ENCODE peak calls at places on chromosome 9, in seven cellular contexts. Q is fibroblast of mammary gland, N is BE2C, M is AG09309, P is AG04450, C is neural progenitor cell, I is MM.1S. R is an unnamed sample.

GRCh38 chr9:6488395-6488794 is 75.4 kb downstream of the UHRF2 start:
- DNase-seq in Q (no peak), N (peak), M (no peak), P (no peak), C (peak), I (no peak), R (no peak)

GRCh38 chr9:113164536-113165300 is 13.9 kb downstream of the SLC31A2 start:
- DNase-seq in Q (peak), N (peak), M (peak), P (no peak), C (no peak), I (no peak), R (peak)

GRCh38 chr9:129250786-129251185 is 72.7 kb upstream of the IER5L start:
- DNase-seq in Q (peak), N (no peak), M (no peak), P (no peak), C (no peak), I (no peak), R (peak)

GRCh38 chr9:134744542-134745295 is 103.1 kb downstream of the COL5A1 start:
- DNase-seq in Q (no peak), N (no peak), M (no peak), P (no peak), C (no peak), I (no peak), R (no peak)

GRCh38 chr9:134123764-134124128 is 12.1 kb upstream of the WDR5 start:
- DNase-seq in Q (no peak), N (no peak), M (no peak), P (no peak), C (no peak), I (no peak), R (no peak)

GRCh38 chr9:16996901-16997491 is 126.5 kb upstream of the BNC2 start:
- DNase-seq in Q (no peak), N (no peak), M (no peak), P (no peak), C (no peak), I (no peak), R (no peak)

GRCh38 chr9:101027246-101027645 is 1.3 kb upstream of the PLPPR1 start:
- DNase-seq in Q (no peak), N (no peak), M (no peak), P (no peak), C (no peak), I (no peak), R (no peak)

GRCh38 chr9:124251188-124251587 is 6.6 kb upstream of the NEK6 start:
- DNase-seq in Q (no peak), N (no peak), M (no peak), P (no peak), C (no peak), I (no peak), R (no peak)

GRCh38 chr9:36831381-36832231 is 202.5 kb downstream of the PAX5 start:
- DNase-seq in Q (no peak), N (no peak), M (no peak), P (no peak), C (no peak), I (no peak), R (no peak)

GRCh38 chr9:135879237-135879601 is 28.1 kb downstream of the CAMSAP1 start:
- DNase-seq in Q (no peak), N (no peak), M (no peak), P (no peak), C (no peak), I (no peak), R (no peak)

GRCh38 chr9:77142366-77142765 is 35.0 kb upstream of the VPS13A start:
- DNase-seq in Q (no peak), N (no peak), M (no peak), P (no peak), C (no peak), I (no peak), R (no peak)

GRCh38 chr9:112074250-112075008 is 100.7 kb downstream of the SUSD1 start:
- DNase-seq in Q (peak), N (peak), M (peak), P (peak), C (peak), I (peak), R (peak)

GRCh38 chr9:13786131-13786530 is 506.6 kb upstream of the MPDZ start:
- DNase-seq in Q (peak), N (no peak), M (no peak), P (no peak), C (no peak), I (no peak), R (peak)

GRCh38 chr9:27125030-27125429 is 16.0 kb downstream of the TEK start:
- DNase-seq in Q (peak), N (no peak), M (peak), P (peak), C (no peak), I (no peak), R (peak)

GRCh38 chr9:112569186-112569585 is 82.6 kb downstream of the KIAA1958 start:
- DNase-seq in Q (peak), N (no peak), M (peak), P (peak), C (no peak), I (no peak), R (peak)

DNA sequence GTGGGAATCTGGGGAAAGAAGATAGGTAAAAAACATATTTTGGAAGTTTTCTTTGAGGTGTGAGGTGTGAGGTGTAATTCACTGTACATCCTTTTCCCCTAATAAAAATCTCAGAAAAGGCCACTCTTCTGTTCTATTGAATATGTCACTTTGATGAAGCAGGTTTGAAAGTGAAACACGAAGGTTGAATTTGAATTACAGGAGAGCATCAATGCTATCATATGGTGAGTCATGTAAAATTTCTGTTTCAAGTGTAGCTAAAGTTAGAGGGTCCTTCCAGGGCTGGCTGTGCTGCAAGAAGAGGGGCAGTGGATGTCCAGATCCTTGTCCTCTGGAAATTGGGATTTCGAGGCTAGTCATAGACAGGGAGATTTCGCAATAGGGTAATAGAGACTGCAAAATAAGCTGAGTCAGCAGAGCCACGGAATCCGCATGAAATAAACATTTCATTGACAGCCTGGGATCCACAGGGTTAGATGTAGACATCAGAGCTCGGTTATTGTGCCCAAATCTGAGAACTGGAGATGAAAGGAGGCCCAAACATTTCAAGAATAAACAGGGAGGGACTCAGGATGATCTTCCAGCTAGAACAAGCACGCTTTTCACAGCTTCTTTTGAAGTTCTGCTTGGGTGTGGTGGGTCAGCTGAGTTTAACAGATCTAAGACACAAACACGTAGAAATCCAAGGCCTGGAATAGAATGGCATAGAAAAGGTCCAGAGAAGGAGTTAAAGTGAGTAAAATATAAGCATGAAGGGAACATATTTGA is 194.4 kb upstream of the CDKN2B start:
- DNase-seq in Q (peak), N (no peak), M (no peak), P (no peak), C (no peak), I (peak), R (no peak)
- H3K4me3 ChIP-seq in Q (no peak), N (no peak), M (no peak), P (no peak), C (no peak), I (peak), R (no peak)

DNA sequence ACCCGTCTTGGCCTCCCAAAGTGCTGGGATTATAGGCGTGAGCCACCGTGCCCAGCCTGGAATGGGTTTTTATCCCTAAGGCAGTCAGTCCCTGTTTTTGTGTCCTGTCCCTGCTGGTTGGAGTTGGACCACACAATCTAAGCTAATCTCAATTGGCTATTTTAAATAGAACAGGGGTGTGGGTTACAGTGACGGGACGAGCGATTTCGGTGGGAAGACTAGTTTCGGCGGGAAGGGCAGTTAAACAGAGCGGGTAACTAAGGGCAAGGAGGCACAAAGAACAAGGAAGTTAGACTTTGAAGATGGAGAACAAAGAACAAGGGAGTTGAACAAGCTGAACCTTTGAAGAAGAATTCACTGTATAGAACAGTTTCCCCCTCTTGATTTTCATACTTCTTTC is 1.4 kb downstream of the GTF3C5 start:
- DNase-seq in Q (no peak), N (no peak), M (no peak), P (no peak), C (no peak), I (no peak), R (no peak)
- H3K4me3 ChIP-seq in Q (no peak), N (peak), M (no peak), P (no peak), C (peak), I (no peak), R (no peak)

DNA sequence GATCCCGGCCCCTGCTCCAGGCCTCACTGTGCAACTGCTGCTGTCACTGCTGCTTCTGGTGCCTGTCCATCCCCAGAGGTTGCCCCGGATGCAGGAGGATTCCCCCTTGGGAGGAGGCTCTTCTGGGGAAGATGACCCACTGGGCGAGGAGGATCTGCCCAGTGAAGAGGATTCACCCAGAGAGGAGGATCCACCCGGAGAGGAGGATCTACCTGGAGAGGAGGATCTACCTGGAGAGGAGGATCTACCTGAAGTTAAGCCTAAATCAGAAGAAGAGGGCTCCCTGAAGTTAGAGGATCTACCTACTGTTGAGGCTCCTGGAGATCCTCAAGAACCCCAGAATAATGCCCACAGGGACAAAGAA is 252 bp downstream of the CA9 start:
- DNase-seq in Q (no peak), N (no peak), M (no peak), P (no peak), C (no peak), I (no peak), R (no peak)
- H3K4me3 ChIP-seq in Q (no peak), N (no peak), M (no peak), P (no peak), C (no peak), I (no peak), R (no peak)

GRCh38 chr9:35649431-35650340 is 1.0 kb downstream of the SIT1 start:
- DNase-seq in Q (peak), N (no peak), M (no peak), P (no peak), C (no peak), I (no peak), R (no peak)
- H3K4me3 ChIP-seq in Q (no peak), N (no peak), M (no peak), P (no peak), C (no peak), I (no peak), R (no peak)

GRCh38 chr9:98907055-98907454 is 36.7 kb upstream of the COL15A1 start:
- DNase-seq in Q (peak), N (no peak), M (no peak), P (no peak), C (no peak), I (no peak), R (no peak)
- H3K4me3 ChIP-seq in Q (no peak), N (no peak), M (no peak), P (no peak), C (no peak), I (no peak), R (no peak)

GRCh38 chr9:35114921-35115341 is 731 bp downstream of the ATOSB start:
- DNase-seq in Q (peak), N (peak), M (no peak), P (no peak), C (peak), I (peak), R (no peak)

GRCh38 chr9:35110327-35110758 is 5.3 kb downstream of the ATOSB start:
- DNase-seq in Q (peak), N (no peak), M (no peak), P (no peak), C (no peak), I (no peak), R (no peak)

GRCh38 chr9:35111006-35111933 is 4.4 kb downstream of the ATOSB start:
- DNase-seq in Q (peak), N (peak), M (peak), P (peak), C (peak), I (peak), R (peak)

GRCh38 chr9:35114113-35114847 is 1.4 kb downstream of the ATOSB start:
- DNase-seq in Q (peak), N (peak), M (peak), P (peak), C (peak), I (peak), R (peak)

DNA sequence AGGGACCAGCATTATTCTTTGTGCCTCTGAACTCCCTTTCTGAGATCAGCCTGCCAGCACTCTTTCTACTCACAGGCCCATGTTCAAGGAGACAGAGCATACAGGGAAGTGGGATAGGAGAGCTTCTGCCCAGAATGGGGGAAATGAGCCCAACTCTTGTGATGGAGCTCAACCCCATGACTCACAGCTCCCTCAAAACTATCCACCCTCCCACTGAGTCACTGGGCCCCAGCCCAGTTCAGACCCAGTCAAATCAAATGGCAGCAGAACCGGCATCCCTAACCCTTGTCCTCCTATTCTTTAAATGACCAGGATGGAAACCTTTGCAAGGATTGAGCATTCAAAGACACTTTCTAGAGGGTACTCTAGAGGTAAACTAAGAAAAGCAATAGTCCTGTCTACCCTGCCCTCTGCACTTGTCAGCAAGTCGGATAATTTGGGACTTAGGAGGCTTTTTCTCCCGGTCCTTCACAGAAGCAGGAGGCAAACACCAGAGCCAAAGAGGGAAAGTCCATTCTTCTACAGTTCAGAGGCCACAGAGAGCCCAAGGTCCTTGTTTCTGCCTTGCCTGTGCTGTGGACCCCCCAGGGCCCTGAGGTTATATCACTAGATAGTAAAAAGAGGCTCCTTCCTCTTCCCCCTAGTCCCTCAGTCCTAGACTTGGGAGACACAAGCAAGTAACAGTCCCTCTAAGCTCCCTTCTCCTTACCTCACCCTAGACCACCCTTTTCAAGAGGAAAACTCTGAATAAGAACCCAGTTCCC is 3.2 kb downstream of the ATOSB start:
- DNase-seq in Q (peak), N (no peak), M (no peak), P (no peak), C (no peak), I (no peak), R (no peak)
- H3K4me3 ChIP-seq in Q (no peak), N (no peak), M (peak), P (peak), C (peak), I (no peak), R (peak)

DNA sequence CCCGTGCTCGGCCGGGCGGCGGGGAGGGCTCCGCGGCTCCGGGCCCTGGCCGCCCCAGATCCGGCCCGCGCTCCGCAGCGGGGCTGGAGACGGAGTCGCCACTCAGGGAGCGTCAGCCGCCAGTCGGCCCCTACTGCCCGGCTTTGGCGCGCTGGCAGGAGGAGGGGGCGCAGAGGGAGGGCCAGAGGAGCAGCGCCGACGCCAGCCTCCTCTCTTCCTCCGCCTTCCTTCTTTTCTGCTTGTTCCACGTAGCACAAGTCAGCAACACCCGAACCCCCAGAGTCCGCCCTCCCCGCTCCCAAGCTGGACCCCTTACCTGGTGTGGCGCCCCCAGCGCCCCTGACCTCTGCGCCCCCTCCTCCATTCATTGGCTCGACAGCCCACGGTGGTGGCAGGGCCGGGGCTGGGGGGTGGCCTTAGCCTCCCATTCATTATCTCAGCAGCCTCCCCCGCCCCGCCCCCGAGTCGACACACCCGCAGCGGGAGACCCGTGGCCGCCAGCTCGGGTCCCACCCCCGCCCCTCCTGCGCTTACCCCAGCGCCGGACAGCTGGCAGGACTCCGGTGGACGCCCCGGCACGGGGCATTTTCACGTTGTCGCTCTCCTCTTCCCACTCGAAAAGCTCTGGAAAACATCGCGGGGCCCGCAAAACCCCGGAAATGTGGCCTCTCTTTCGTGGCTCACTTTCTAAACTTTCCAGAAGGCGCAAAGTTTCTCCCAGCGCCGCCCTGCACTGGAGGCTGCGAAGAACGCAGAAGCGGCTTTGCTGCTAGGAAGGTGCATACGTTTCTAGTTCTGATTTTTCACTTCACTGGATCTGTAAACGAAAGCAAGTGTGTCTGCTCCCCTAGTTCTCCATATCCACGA is at the start of gene LPAR1:
- DNase-seq in Q (peak), N (peak), M (no peak), P (peak), C (peak), I (no peak), R (no peak)
- H3K4me3 ChIP-seq in Q (peak), N (peak), M (peak), P (peak), C (peak), I (peak), R (peak)

GRCh38 chr9:125758986-125759811 is 12.0 kb downstream of the PBX3 start:
- DNase-seq in Q (no peak), N (peak), M (no peak), P (no peak), C (peak), I (no peak), R (no peak)
- H3K4me3 ChIP-seq in Q (no peak), N (peak), M (peak), P (peak), C (peak), I (no peak), R (peak)